ENCODE peak calls at places on chromosomes 6 and 20, in seven cellular contexts. One of them, this sample, is unnamed.

GRCh38 chr20:14830899-14831298 is 493.5 kb upstream of the FLRT3 start:
- DNase-seq in mesendoderm: no peak
- DNase-seq in IMR-90: no peak
- DNase-seq in mesenchymal stem cell: no peak
- DNase-seq in H1: no peak
- DNase-seq in trophoblast cell: no peak
- DNase-seq in neuronal stem cell: no peak
- DNase-seq in this sample: no peak

GRCh38 chr6:74181471-74181870 is 485.5 kb downstream of the CD109 start:
- DNase-seq in mesenchymal stem cell: no peak
- DNase-seq in IMR-90: no peak
- DNase-seq in neuronal stem cell: no peak
- DNase-seq in trophoblast cell: no peak
- DNase-seq in H1: no peak
- DNase-seq in mesendoderm: no peak
- DNase-seq in this sample: no peak

GRCh38 chr6:14932485-14933178 is 313.2 kb upstream of the JARID2 start:
- DNase-seq in mesendoderm: no peak
- DNase-seq in mesenchymal stem cell: no peak
- DNase-seq in H1: no peak
- DNase-seq in trophoblast cell: no peak
- DNase-seq in IMR-90: no peak
- DNase-seq in neuronal stem cell: peak
- DNase-seq in this sample: no peak

GRCh38 chr6:27205375-27206278 is 41.9 kb upstream of the PRSS16 start:
- DNase-seq in IMR-90: peak
- DNase-seq in neuronal stem cell: no peak
- DNase-seq in mesendoderm: peak
- DNase-seq in trophoblast cell: peak
- DNase-seq in H1: no peak
- DNase-seq in mesenchymal stem cell: peak
- DNase-seq in this sample: no peak

GRCh38 chr6:85015396-85015990 is 251.1 kb upstream of the TBX18 start:
- DNase-seq in mesendoderm: peak
- DNase-seq in IMR-90: peak
- DNase-seq in H1: peak
- DNase-seq in mesenchymal stem cell: peak
- DNase-seq in trophoblast cell: peak
- DNase-seq in neuronal stem cell: peak
- DNase-seq in this sample: peak

GRCh38 chr6:158756977-158757752 is 62.0 kb downstream of the EZR start:
- DNase-seq in H1: no peak
- DNase-seq in mesendoderm: no peak
- DNase-seq in trophoblast cell: peak
- DNase-seq in mesenchymal stem cell: no peak
- DNase-seq in neuronal stem cell: no peak
- DNase-seq in IMR-90: no peak
- DNase-seq in this sample: no peak

GRCh38 chr6:157865249-157865648 is 42.2 kb downstream of the SNX9 start:
- DNase-seq in trophoblast cell: no peak
- DNase-seq in IMR-90: no peak
- DNase-seq in mesendoderm: no peak
- DNase-seq in H1: no peak
- DNase-seq in mesenchymal stem cell: no peak
- DNase-seq in neuronal stem cell: no peak
- DNase-seq in this sample: no peak

GRCh38 chr20:976033-976432 is 26.1 kb downstream of the RSPO4 start:
- DNase-seq in H1: no peak
- DNase-seq in mesendoderm: no peak
- DNase-seq in trophoblast cell: no peak
- DNase-seq in IMR-90: no peak
- DNase-seq in mesenchymal stem cell: no peak
- DNase-seq in neuronal stem cell: no peak
- DNase-seq in this sample: no peak

GRCh38 chr6:1770435-1770843 is 160.7 kb downstream of the FOXC1 start:
- DNase-seq in mesendoderm: no peak
- DNase-seq in neuronal stem cell: no peak
- DNase-seq in mesenchymal stem cell: no peak
- DNase-seq in H1: no peak
- DNase-seq in IMR-90: peak
- DNase-seq in trophoblast cell: no peak
- DNase-seq in this sample: no peak

GRCh38 chr6:140269766-140270165 is 895.3 kb upstream of the CITED2 start:
- DNase-seq in neuronal stem cell: no peak
- DNase-seq in mesenchymal stem cell: no peak
- DNase-seq in H1: no peak
- DNase-seq in IMR-90: no peak
- DNase-seq in trophoblast cell: no peak
- DNase-seq in mesendoderm: no peak
- DNase-seq in this sample: no peak

GRCh38 chr6:62452586-62452985 is 166.6 kb upstream of the KHDRBS2 start:
- DNase-seq in mesendoderm: no peak
- DNase-seq in IMR-90: no peak
- DNase-seq in H1: no peak
- DNase-seq in mesenchymal stem cell: no peak
- DNase-seq in trophoblast cell: no peak
- DNase-seq in neuronal stem cell: no peak
- DNase-seq in this sample: no peak

GRCh38 chr6:27428966-27429365 is 40.4 kb downstream of the ZNF391 start:
- DNase-seq in neuronal stem cell: no peak
- DNase-seq in H1: no peak
- DNase-seq in trophoblast cell: no peak
- DNase-seq in IMR-90: no peak
- DNase-seq in mesendoderm: no peak
- DNase-seq in mesenchymal stem cell: no peak
- DNase-seq in this sample: no peak

DNA sequence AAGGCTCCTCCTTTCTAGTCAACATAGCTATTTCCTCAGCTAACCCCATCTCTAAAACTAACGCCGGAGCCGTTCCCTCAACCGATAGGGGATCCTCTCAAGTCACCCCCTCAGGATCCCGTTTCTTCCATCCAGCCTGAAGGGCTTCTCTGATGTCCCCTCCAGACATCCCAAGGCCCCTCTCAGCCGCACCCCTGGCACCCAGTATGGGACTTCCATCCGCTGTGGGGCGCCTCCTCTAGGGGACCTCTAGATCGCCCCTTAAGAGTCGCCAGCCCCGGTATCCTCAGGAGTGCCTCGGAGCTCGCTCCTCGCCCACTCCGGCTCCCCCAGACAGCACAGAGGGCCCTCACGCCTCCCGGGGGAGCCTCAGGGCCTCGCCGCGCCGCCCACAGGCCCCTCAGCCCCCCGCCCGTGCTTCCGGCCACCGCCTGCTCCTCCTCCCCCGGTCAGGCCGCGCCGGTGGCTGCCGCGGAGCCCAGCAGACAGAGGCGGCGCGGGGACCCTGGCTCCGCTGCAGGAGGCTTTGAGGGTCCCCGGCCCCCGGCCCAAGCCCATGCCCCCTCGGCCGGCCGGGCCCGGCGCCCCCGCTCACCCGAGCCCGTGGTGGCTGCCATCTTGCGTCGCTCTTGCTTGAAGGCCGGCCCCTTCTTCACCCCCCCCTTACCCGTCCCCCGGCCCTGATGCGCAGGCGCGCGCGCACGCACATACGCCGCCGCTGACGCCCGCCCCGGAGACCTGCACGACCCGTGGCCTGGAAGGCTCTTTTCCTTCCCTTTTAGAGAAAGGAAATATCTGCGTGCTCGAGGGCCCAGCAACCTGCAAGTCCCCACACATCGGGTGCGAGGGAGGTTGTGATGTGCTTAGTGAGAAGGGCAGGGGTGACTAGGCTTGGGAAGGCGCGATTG is at the start of gene UBE2V1:
- DNase-seq in neuronal stem cell: peak
- DNase-seq in IMR-90: peak
- DNase-seq in mesendoderm: peak
- DNase-seq in H1: peak
- DNase-seq in trophoblast cell: peak
- DNase-seq in mesenchymal stem cell: peak
- DNase-seq in this sample: peak
- H4K8ac ChIP-seq in neuronal stem cell: no peak
- H4K8ac ChIP-seq in IMR-90: peak
- H4K8ac ChIP-seq in mesendoderm: peak
- H4K8ac ChIP-seq in H1: peak
- H4K8ac ChIP-seq in trophoblast cell: peak
- H4K8ac ChIP-seq in mesenchymal stem cell: peak
- H4K8ac ChIP-seq in this sample: no peak

DNA sequence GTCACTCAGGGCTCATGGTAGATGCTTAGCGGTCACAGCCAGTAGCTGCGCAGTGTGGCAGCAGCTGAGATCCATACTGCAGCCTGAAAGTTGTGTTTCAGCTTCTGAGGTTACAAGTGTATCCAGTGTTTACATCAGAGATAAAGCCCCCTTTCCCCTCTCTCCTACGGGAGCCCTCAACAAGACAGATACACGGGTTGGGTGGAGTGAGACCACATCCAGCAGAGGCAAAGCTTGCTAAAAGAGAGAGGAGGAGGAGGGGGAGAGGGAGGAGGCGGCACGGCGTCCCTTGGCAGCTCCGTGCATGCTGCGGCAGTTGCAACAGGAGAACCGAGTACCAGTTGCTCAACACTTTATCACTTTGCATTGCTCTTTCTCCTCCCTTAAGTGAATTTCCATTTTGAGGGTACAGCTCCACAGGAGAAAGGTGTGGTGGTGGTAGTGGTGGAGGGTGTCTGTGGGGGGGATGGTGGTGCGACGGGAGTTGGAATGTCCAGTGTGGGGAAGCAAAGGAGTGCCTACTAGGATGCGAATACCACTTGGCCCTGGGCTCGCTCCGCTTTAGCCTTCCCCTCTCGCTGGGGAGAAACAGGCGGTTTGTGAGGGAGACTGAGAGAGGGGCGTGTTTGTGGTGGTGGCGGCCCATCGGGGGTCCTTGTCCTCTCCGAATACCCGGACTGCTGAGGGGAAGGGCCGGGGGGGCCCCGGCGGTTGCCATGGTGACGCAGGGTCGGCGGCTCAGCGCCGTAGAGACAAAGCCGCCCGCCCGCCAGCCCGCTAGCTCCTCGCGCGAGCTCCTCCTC is 405 bp upstream of the RNF182 start:
- DNase-seq in mesenchymal stem cell: peak
- DNase-seq in IMR-90: peak
- DNase-seq in H1: peak
- DNase-seq in neuronal stem cell: peak
- DNase-seq in mesendoderm: peak
- DNase-seq in trophoblast cell: peak
- DNase-seq in this sample: peak
- H4K8ac ChIP-seq in mesenchymal stem cell: peak
- H4K8ac ChIP-seq in IMR-90: peak
- H4K8ac ChIP-seq in H1: peak
- H4K8ac ChIP-seq in neuronal stem cell: no peak
- H4K8ac ChIP-seq in mesendoderm: no peak
- H4K8ac ChIP-seq in trophoblast cell: no peak
- H4K8ac ChIP-seq in this sample: no peak

GRCh38 chr20:29427201-29428060 is 1830.0 kb upstream of the DEFB115 start:
- DNase-seq in H1: no peak
- DNase-seq in IMR-90: no peak
- DNase-seq in trophoblast cell: no peak
- DNase-seq in mesendoderm: no peak
- DNase-seq in mesenchymal stem cell: no peak
- DNase-seq in neuronal stem cell: no peak
- DNase-seq in this sample: no peak
- H4K8ac ChIP-seq in H1: no peak
- H4K8ac ChIP-seq in IMR-90: no peak
- H4K8ac ChIP-seq in trophoblast cell: no peak
- H4K8ac ChIP-seq in mesendoderm: no peak
- H4K8ac ChIP-seq in mesenchymal stem cell: no peak
- H4K8ac ChIP-seq in neuronal stem cell: no peak
- H4K8ac ChIP-seq in this sample: no peak

GRCh38 chr6:68689910-68690309 is 54.8 kb downstream of the ADGRB3 start:
- DNase-seq in IMR-90: no peak
- DNase-seq in trophoblast cell: no peak
- DNase-seq in mesendoderm: no peak
- DNase-seq in neuronal stem cell: no peak
- DNase-seq in H1: no peak
- DNase-seq in mesenchymal stem cell: peak
- DNase-seq in this sample: no peak

GRCh38 chr6:68695838-68696237 is 60.8 kb downstream of the ADGRB3 start:
- DNase-seq in IMR-90: no peak
- DNase-seq in trophoblast cell: no peak
- DNase-seq in H1: no peak
- DNase-seq in mesenchymal stem cell: no peak
- DNase-seq in mesendoderm: no peak
- DNase-seq in neuronal stem cell: no peak
- DNase-seq in this sample: no peak

GRCh38 chr6:68693271-68693670 is 58.2 kb downstream of the ADGRB3 start:
- DNase-seq in neuronal stem cell: no peak
- DNase-seq in trophoblast cell: no peak
- DNase-seq in mesenchymal stem cell: no peak
- DNase-seq in mesendoderm: no peak
- DNase-seq in H1: no peak
- DNase-seq in IMR-90: no peak
- DNase-seq in this sample: no peak

GRCh38 chr6:68695403-68695802 is 60.3 kb downstream of the ADGRB3 start:
- DNase-seq in trophoblast cell: no peak
- DNase-seq in mesenchymal stem cell: no peak
- DNase-seq in H1: no peak
- DNase-seq in neuronal stem cell: no peak
- DNase-seq in IMR-90: no peak
- DNase-seq in mesendoderm: no peak
- DNase-seq in this sample: no peak

DNA sequence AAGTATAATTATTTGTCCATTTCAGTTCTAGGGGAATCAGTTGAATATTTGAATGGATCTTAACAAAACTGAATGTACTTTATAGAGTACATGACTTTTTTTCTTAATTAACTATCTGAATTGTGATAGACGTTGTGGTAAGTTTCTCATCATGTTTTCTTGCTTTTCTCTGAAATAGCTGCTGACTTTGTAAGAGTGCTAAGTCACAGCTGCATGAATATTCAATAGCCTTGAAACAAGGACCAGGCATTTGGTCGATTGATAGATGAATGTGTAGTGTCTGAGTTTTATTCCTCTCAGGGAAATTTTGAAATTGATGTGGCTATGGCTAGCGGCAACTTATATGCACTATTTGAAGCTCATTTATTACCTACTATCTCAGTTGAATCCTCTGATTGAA is 56.0 kb downstream of the ADGRB3 start:
- DNase-seq in H1: no peak
- DNase-seq in IMR-90: no peak
- DNase-seq in mesenchymal stem cell: no peak
- DNase-seq in trophoblast cell: no peak
- DNase-seq in mesendoderm: no peak
- DNase-seq in neuronal stem cell: no peak
- DNase-seq in this sample: no peak
- H4K8ac ChIP-seq in H1: no peak
- H4K8ac ChIP-seq in IMR-90: no peak
- H4K8ac ChIP-seq in mesenchymal stem cell: no peak
- H4K8ac ChIP-seq in trophoblast cell: no peak
- H4K8ac ChIP-seq in mesendoderm: no peak
- H4K8ac ChIP-seq in neuronal stem cell: no peak
- H4K8ac ChIP-seq in this sample: no peak